ENCODE peak calls at places on chromosome 12, in four cellular contexts. N is activated CD8-positive, alpha-beta memory T cell treated with anti-CD3 and anti-CD28 coated beads for 48 hours; Q is esophagus squamous epithelium; J is T-cell. L is an unnamed sample.

GRCh38 chr12:75784591-75784990 is 247.0 kb downstream of the PHLDA1 start:
- DNase-seq in N (no peak), Q (no peak), J (no peak), L (no peak)

GRCh38 chr12:117388865-117389508 is 27.6 kb upstream of the NOS1 start:
- DNase-seq in N (no peak), Q (no peak), J (no peak), L (no peak)

GRCh38 chr12:120583478-120584030 is 2.4 kb upstream of the POP5 start:
- DNase-seq in N (peak), Q (no peak), J (peak), L (peak)

GRCh38 chr12:9340422-9341259 is 132.4 kb upstream of the PZP start:
- DNase-seq in N (no peak), Q (no peak), J (no peak), L (peak)

GRCh38 chr12:56084958-56085543 is 5.1 kb downstream of the ERBB3 start:
- DNase-seq in N (no peak), Q (no peak), J (no peak), L (no peak)

GRCh38 chr12:1619599-1619998 is 9.4 kb upstream of the WNT5B start:
- DNase-seq in N (no peak), Q (no peak), J (no peak), L (no peak)

GRCh38 chr12:88946377-88946997 is 366.2 kb upstream of the KITLG start:
- DNase-seq in N (no peak), Q (no peak), J (no peak), L (no peak)

GRCh38 chr12:19129121-19129485 is 430 bp upstream of the PLEKHA5 start:
- DNase-seq in N (no peak), Q (no peak), J (no peak), L (no peak)

GRCh38 chr12:32702470-32702869 is 23.4 kb downstream of the DNM1L start:
- DNase-seq in N (no peak), Q (no peak), J (no peak), L (no peak)

GRCh38 chr12:131507881-131508280 is 203.0 kb upstream of the SFSWAP start:
- DNase-seq in N (no peak), Q (no peak), J (no peak), L (no peak)

GRCh38 chr12:39795481-39795880 is 175.9 kb upstream of the ABCD2 start:
- DNase-seq in N (no peak), Q (no peak), J (no peak), L (no peak)

GRCh38 chr12:131675126-131676080 is 35.5 kb upstream of the SFSWAP start:
- DNase-seq in N (no peak), Q (no peak), J (no peak), L (no peak)

GRCh38 chr12:102026728-102027127 is 35.1 kb downstream of the WASHC3 start:
- DNase-seq in N (no peak), Q (no peak), J (no peak), L (no peak)

GRCh38 chr12:120817559-120818330 is 86.4 kb downstream of the SPPL3 start:
- DNase-seq in N (no peak), Q (no peak), J (no peak), L (no peak)

L was measured in T-helper 2 cell.